ENCODE peak calls at places on chromosomes 3 and 15, in five cellular contexts. F is endodermal cell, D is endothelial cell of umbilical vein, W is neuronal stem cell, G is Karpas-422. L is an unnamed sample. For H3K4me1, the result is how much of the 10 kb centered on the place peaks cover.

GRCh38 chr15:42788725-42789124 is 51.8 kb upstream of the CDAN1 start:
- DNase-seq in F (no peak), W (no peak), G (peak), D (no peak), L (no peak)

GRCh38 chr3:158050461-158050860 is 55.8 kb downstream of the SHOX2 start:
- DNase-seq in W (no peak), D (no peak), F (no peak), G (no peak), L (no peak)

GRCh38 chr15:49045691-49046112 is 544 bp downstream of the SECISBP2L start:
- DNase-seq in F (no peak), D (peak), G (peak), W (no peak), L (peak)

GRCh38 chr3:149343951-149344350 is 10.5 kb upstream of the TM4SF18 start:
- DNase-seq in W (no peak), D (no peak), G (peak), F (no peak), L (no peak)

GRCh38 chr3:113223831-113224240 is 12.5 kb downstream of the BOC start:
- DNase-seq in W (no peak), D (no peak), G (no peak), F (no peak), L (no peak)

GRCh38 chr3:16378920-16379319 is 113.9 kb downstream of the OXNAD1 start:
- DNase-seq in W (no peak), F (no peak), G (no peak), D (no peak), L (no peak)

GRCh38 chr3:146273721-146274407 is 23.0 kb upstream of the PLSCR4 start:
- DNase-seq in G (no peak), W (no peak), D (peak), F (no peak), L (no peak)

GRCh38 chr3:173501941-173502489 is 104.5 kb downstream of the NLGN1 start:
- DNase-seq in F (no peak), D (no peak), G (no peak), W (no peak), L (no peak)

GRCh38 chr3:114451051-114451451 is 157.2 kb downstream of the TIGIT start:
- DNase-seq in F (no peak), D (no peak), W (no peak), G (no peak), L (no peak)

GRCh38 chr15:38010390-38010789 is 76.0 kb downstream of the TMCO5A start:
- DNase-seq in D (no peak), W (no peak), F (no peak), G (no peak), L (no peak)

GRCh38 chr15:36109943-36110658 is 469.3 kb upstream of the CDIN1 start:
- DNase-seq in F (no peak), G (no peak), W (no peak), D (no peak), L (peak)

GRCh38 chr15:63969652-63970421 is 76.4 kb downstream of the DAPK2 start:
- DNase-seq in D (peak), W (no peak), F (peak), G (no peak), L (peak)

GRCh38 chr3:32850636-32851035 is 32.8 kb downstream of the TRIM71 start:
- DNase-seq in D (no peak), G (no peak), F (no peak), W (no peak), L (no peak)

GRCh38 chr3:176951144-176951543 is 246.1 kb downstream of the TBL1XR1 start:
- DNase-seq in D (no peak), F (no peak), W (no peak), G (no peak), L (no peak)

GRCh38 chr15:64182859-64183258 is 20.0 kb upstream of the PPIB start:
- DNase-seq in G (no peak), W (no peak), D (peak), F (no peak), L (no peak)

GRCh38 chr3:126051741-126052140 is 32.2 kb downstream of the SLC41A3 start:
- DNase-seq in W (no peak), G (no peak), F (no peak), D (no peak), L (no peak)

GRCh38 chr3:99384596-99384995 is 253.8 kb upstream of the COL8A1 start:
- DNase-seq in D (peak), F (no peak), W (no peak), G (no peak), L (no peak)

GRCh38 chr3:17433866-17434265 is 308.6 kb downstream of the TBC1D5 start:
- DNase-seq in F (no peak), W (no peak), G (no peak), D (no peak), L (no peak)

GRCh38 chr15:85383470-85384148 is 3.2 kb downstream of the AKAP13 start:
- DNase-seq in F (no peak), D (peak), W (no peak), G (no peak), L (no peak)

GRCh38 chr15:70339551-70340517 is 242.1 kb upstream of the TLE3 start:
- DNase-seq in G (no peak), F (peak), W (no peak), D (peak), L (no peak)

GRCh38 chr3:135007622-135008021 is 212.6 kb downstream of the EPHB1 start:
- DNase-seq in W (no peak), D (peak), F (no peak), G (no peak), L (no peak)

GRCh38 chr15:73965094-73965729 is 26.9 kb downstream of the STOML1 start:
- DNase-seq in D (no peak), G (no peak), F (no peak), W (no peak), L (no peak)

GRCh38 chr15:72423256-72423655 is 25.2 kb downstream of the TMEM202 start:
- DNase-seq in D (no peak), F (no peak), W (no peak), G (no peak), L (no peak)

GRCh38 chr3:31307131-31307785 is 225.5 kb upstream of the STT3B start:
- DNase-seq in D (no peak), G (no peak), W (no peak), F (no peak), L (no peak)

GRCh38 chr15:25176991-25177954 is 222.5 kb downstream of the SNRPN start:
- DNase-seq in G (no peak), F (peak), W (no peak), D (no peak), L (peak)

GRCh38 chr3:110069641-110070538 is 732.5 kb upstream of the DPPA4 start:
- DNase-seq in G (no peak), W (no peak), D (no peak), F (no peak), L (no peak)

GRCh38 chr3:189393598-189393997 is 221.8 kb downstream of the TPRG1 start:
- DNase-seq in G (no peak), W (no peak), F (no peak), D (no peak), L (no peak)

GRCh38 chr3:189395825-189396224 is 224.1 kb downstream of the TPRG1 start:
- DNase-seq in G (no peak), D (no peak), W (no peak), F (no peak), L (no peak)

GRCh38 chr3:189389346-189389745 is 217.6 kb downstream of the TPRG1 start:
- DNase-seq in W (no peak), G (no peak), F (no peak), D (no peak), L (no peak)

GRCh38 chr3:189394599-189395121 is 222.9 kb downstream of the TPRG1 start:
- DNase-seq in W (no peak), G (no peak), D (no peak), F (no peak), L (no peak)

GRCh38 chr3:189392969-189393368 is 221.2 kb downstream of the TPRG1 start:
- DNase-seq in D (no peak), F (no peak), G (no peak), W (no peak), L (peak)
- H3K9ac ChIP-seq in D (no peak), F (no peak), G (no peak), W (no peak), L (no peak)

GRCh38 chr3:14210843-14211594 is 32.4 kb downstream of the LSM3 start:
- DNase-seq in G (no peak), D (no peak), F (peak), W (no peak), L (no peak)
- H3K4me1 ChIP-seq in G (under half), D (under half), F (under half), W (under half), L (under half)

DNA sequence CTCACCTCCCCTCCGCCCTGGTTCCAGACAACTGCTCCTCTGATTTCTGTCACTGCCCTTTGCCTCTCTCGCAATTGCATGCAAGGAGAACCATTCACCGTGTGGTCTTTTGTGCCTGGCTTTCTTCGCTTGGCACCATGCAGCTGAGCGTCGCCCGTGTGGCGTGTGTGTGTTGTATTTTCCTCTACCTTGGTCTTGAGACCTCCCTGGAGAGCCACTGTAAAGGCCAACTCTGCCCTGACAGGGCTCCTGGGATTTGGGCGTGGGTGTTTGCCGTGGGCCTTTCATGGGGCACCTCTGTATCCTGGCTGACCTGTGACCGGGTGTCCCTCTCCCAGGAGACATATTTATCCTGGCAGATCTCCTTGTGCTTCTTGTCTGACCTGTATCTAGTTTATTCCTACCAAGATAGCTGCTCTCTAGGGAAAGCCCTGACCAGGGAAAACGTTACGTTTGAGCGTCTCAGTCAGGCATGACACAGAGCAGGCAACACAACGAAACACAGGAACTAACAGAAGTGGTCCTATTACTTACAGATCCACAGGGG is 2.0 kb upstream of the PIGZ start:
- DNase-seq in G (peak), D (no peak), W (no peak), F (no peak), L (no peak)
- H3K9ac ChIP-seq in G (peak), D (no peak), W (no peak), F (no peak), L (no peak)

GRCh38 chr3:40292637-40293036 is 16.9 kb upstream of the EIF1B start:
- DNase-seq in F (peak), D (no peak), G (no peak), W (peak), L (no peak)

GRCh38 chr3:40294434-40294833 is 15.1 kb upstream of the EIF1B start:
- DNase-seq in G (no peak), W (no peak), F (no peak), D (no peak), L (no peak)

GRCh38 chr3:40290396-40290795 is 19.1 kb upstream of the EIF1B start:
- DNase-seq in G (no peak), D (no peak), W (no peak), F (peak), L (no peak)

GRCh38 chr3:40287248-40287647 is 22.3 kb upstream of the EIF1B start:
- DNase-seq in G (no peak), F (no peak), W (no peak), D (no peak), L (no peak)

DNA sequence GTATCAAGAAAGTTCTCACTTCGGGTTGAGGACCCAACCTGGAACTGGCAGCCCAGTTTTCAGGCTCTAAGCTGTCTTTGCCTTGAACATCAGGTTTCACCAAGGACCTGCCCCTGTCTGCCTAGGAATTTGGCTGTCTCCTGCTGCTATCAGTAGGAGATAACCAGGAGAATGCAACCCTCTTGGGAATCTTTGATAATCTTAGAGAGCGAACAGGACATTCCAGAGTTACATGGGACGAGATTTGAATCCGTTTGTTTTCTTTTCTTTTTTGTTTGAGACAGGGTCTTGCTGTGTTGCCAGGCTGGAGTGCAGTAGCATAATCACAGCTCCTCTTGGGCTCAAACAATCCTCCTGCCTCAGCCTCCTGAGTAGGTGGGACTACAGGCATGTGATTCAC is 18.0 kb upstream of the EIF1B start:
- DNase-seq in W (no peak), F (peak), D (no peak), G (no peak), L (no peak)
- H3K4me1 ChIP-seq in W (under half), F (under half), D (under half), G (under half), L (under half)

DNA sequence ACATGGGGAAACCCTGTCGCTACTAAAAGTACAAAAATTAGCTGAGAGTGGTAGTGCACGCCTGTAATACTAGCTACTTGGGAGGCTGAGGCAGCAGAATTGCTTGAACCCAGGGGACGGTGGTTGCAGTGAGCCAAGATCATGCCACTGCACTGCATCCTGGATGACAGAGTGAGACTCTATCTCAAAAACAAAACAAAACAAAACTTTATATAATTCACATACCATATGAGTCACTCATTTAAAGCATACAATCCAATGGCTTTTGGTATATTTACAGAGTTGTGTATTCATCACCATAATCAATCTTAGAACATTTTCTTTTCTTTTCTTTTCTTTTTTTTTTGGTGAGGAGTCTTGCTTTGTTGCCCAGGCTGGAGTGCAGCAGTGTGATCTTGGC is 8.7 kb downstream of the PXK start:
- DNase-seq in D (no peak), F (no peak), W (no peak), G (no peak), L (no peak)
- H3K9ac ChIP-seq in D (no peak), F (no peak), W (no peak), G (peak), L (no peak)

DNA sequence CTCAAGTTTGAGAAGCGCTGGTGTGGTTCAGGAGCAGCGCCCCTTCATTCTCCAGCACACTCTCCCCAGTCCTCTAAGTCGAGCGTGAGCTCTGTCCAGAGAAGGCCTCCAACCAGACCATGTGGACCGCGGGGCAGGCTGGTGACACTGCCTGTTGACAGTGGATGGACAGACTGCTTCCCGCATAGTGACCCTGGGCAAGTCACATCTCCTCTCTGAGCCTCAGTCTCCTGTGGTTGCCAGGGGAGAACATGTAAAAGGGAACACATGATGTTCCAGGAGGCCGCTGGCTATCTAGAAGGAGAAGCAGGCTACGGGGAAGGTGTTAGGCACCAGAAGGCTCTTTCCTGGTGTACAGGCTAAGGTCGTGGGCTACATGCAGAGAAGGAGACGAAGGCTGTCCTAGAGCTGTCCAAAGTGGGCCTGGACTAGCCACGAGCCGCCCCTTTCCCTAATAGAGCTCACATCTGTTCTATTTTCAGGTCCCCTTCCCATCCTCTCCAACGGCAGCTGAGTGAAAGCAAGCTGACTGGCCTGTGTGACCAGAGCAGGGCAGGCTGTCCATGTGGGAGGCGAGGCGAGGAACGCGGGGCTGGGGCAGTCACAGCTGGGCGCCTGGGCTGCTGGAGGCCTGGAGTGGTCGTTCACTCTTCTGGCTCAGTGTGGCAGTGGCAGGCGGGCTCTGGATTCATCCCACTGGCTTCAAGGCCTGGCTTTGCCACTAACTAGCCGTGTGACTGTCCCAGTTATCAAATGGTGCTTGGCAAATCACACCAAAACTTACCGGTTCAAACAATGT is 11.1 kb downstream of the ISG20 start:
- DNase-seq in G (no peak), W (no peak), D (no peak), F (no peak), L (peak)
- H3K4me1 ChIP-seq in G (under half), W (under half), D (under half), F (under half), L (under half)

GRCh38 chr3:132538072-132538471 is 59.0 kb upstream of the ACKR4 start:
- DNase-seq in F (no peak), D (no peak), W (no peak), G (no peak), L (no peak)

GRCh38 chr3:132535575-132536441 is 61.3 kb upstream of the ACKR4 start:
- DNase-seq in G (peak), F (peak), D (peak), W (peak), L (peak)

GRCh38 chr3:132539681-132540080 is 57.4 kb upstream of the ACKR4 start:
- DNase-seq in W (no peak), F (no peak), G (no peak), D (no peak), L (no peak)

GRCh38 chr3:132536442-132537153 is 60.5 kb upstream of the ACKR4 start:
- DNase-seq in G (no peak), D (peak), F (no peak), W (no peak), L (no peak)

DNA sequence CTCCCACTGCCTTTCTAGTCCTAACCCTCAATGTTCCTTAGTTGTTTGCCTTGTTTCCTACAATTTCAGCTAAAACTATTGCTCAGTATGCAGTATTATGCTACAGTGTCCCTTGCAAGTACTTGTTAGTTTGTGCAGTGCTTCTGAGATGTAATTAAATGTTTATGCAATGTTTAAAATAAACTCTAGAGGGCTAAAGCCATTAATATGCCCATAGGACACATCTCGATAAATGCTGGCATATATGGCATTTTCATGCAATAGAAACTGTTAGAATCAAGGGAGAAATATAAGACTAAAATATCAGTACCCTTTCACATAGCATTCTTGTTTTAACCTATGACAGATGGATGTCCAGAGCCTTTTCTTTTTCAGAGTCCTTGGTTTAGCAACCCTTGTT is 59.8 kb upstream of the ACKR4 start:
- DNase-seq in D (no peak), G (no peak), W (no peak), F (no peak), L (no peak)
- H3K9ac ChIP-seq in D (no peak), G (no peak), W (no peak), F (no peak), L (no peak)

GRCh38 chr15:90202929-90203328 is 1.8 kb downstream of the SEMA4B start:
- DNase-seq in D (no peak), F (no peak), G (no peak), W (no peak), L (no peak)
- H3K4me1 ChIP-seq in D (under half), F (under half), G (half or more), W (under half), L (under half)

DNA sequence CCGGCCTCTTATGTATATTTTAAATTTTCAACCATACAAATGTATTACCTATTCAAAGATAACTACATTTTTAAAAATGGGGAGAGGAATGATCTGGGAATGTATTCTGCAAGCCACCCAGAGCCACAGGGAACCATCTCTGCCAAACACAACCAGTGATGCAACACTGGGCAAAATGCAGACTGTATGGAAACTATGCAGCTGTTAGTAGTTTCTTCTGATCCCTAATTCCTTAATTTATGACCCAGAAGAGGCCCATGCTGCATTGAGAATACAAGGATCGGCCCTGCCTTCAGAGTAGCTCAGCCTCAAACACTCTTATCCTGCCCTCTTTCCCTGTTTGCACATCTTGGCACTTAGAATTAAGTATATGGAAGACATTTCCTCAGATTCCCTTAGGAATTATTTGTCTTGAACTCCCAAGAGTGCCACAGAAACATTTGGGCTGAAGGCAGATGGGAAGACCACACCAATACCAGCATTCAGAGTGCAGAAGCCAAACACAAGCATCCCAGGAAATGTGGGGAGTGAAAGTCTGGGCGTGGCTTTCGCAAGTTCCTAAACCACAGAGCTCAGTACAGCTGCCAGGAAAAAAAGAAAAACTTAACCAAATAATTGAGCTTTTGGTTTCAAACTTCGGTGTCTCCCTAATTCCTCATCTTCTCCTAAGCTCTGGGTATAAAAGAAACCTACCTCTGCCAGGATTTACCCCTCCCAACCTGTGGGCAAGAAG is 5.3 kb downstream of the SNUPN start:
- DNase-seq in W (no peak), G (no peak), D (no peak), F (no peak), L (no peak)
- H3K9ac ChIP-seq in W (no peak), G (no peak), D (peak), F (no peak), L (peak)

GRCh38 chr15:68564173-68564572 is 14.6 kb upstream of the CORO2B start:
- DNase-seq in D (no peak), W (no peak), G (no peak), F (peak), L (no peak)

GRCh38 chr15:68565701-68566100 is 13.1 kb upstream of the CORO2B start:
- DNase-seq in F (peak), W (no peak), D (no peak), G (no peak), L (no peak)

GRCh38 chr15:68570974-68571373 is 7.8 kb upstream of the CORO2B start:
- DNase-seq in W (no peak), D (no peak), F (no peak), G (no peak), L (no peak)

GRCh38 chr15:68566377-68566954 is 12.3 kb upstream of the CORO2B start:
- DNase-seq in W (no peak), G (no peak), D (no peak), F (peak), L (no peak)

GRCh38 chr15:68567345-68567744 is 11.4 kb upstream of the CORO2B start:
- DNase-seq in W (no peak), G (no peak), F (no peak), D (no peak), L (no peak)
- H3K4me1 ChIP-seq in W (under half), G (under half), F (under half), D (under half), L (under half)